ENCODE peak calls at places on chromosome 17, in four cellular contexts. P is A172; I is AG10803; C is stimulated activated naive CD8-positive, alpha-beta T cell treated with anti-CD3 and anti-CD28 coated beads, Interleukin-15, Interleukin-2, amounts not matched to agents 100 U/mL and 50 U/mL, for 24 hours. Z is an unnamed sample.

GRCh38 chr17:10177921-10178788 is 20.3 kb downstream of the GAS7 start:
- DNase-seq in I (peak; percentile 91), P (peak; percentile 16), C (no peak), Z (no peak)

GRCh38 chr17:41522301-41523224 is 3.9 kb upstream of the KRT15 start:
- DNase-seq in C (no peak), I (no peak), P (no peak), Z (peak; percentile 40)

GRCh38 chr17:81044764-81045589 is 10.0 kb downstream of the BAIAP2 start:
- DNase-seq in C (no peak), P (peak; percentile 85), I (peak; percentile 72), Z (peak; percentile 95)

GRCh38 chr17:74349120-74349519 is 12.5 kb downstream of the BTBD17 start:
- DNase-seq in I (no peak), C (no peak), P (no peak), Z (no peak)

GRCh38 chr17:45868276-45868675 is 23.6 kb downstream of the SPPL2C start:
- DNase-seq in C (no peak), P (peak; percentile 31), I (peak; percentile 4), Z (no peak)

GRCh38 chr17:16939606-16940115 is 32.3 kb downstream of the TNFRSF13B start:
- DNase-seq in I (no peak), C (no peak), P (no peak), Z (no peak)

GRCh38 chr17:65888649-65889048 is 303.3 kb downstream of the CEP112 start:
- DNase-seq in P (peak; percentile 31), C (no peak), I (peak; percentile 78), Z (no peak)

GRCh38 chr17:56099649-56100048 is 53.6 kb upstream of the ANKFN1 start:
- DNase-seq in I (peak; percentile 37), P (no peak), C (no peak), Z (no peak)

GRCh38 chr17:64534187-64534586 is 27.4 kb downstream of the CEP95 start:
- DNase-seq in P (peak; percentile 18), I (no peak), C (no peak), Z (peak; percentile 41)

GRCh38 chr17:2011421-2012371 is 13.4 kb downstream of the RTN4RL1 start:
- DNase-seq in I (peak; percentile 79), P (peak; percentile 77), C (no peak), Z (no peak)

GRCh38 chr17:83192161-83192788 is 112.9 kb downstream of the METRNL start:
- DNase-seq in I (peak; percentile 78), P (no peak), C (no peak), Z (no peak)

GRCh38 chr17:27575100-27575911 is 55.7 kb upstream of the LGALS9 start:
- DNase-seq in I (no peak), P (no peak), C (no peak), Z (no peak)

GRCh38 chr17:40550608-40551007 is 14.7 kb downstream of the CCR7 start:
- DNase-seq in P (no peak), C (peak; percentile 12), I (peak; percentile 98), Z (no peak)

GRCh38 chr17:17684901-17685774 is 3.9 kb downstream of the RAI1 start:
- DNase-seq in I (peak; percentile 64), C (no peak), P (no peak), Z (no peak)

GRCh38 chr17:45357364-45357997 is 40.7 kb upstream of the MAP3K14 start:
- DNase-seq in I (no peak), P (no peak), C (no peak), Z (no peak)

GRCh38 chr17:78748048-78748729 is 33.9 kb downstream of the CYTH1 start:
- DNase-seq in P (no peak), C (peak; percentile 63), I (no peak), Z (no peak)

GRCh38 chr17:63568563-63568962 is 18.3 kb downstream of the DCAF7 start:
- DNase-seq in C (no peak), P (no peak), I (no peak), Z (no peak)

GRCh38 chr17:83151442-83152220 is 72.2 kb downstream of the METRNL start:
- DNase-seq in C (no peak), P (no peak), I (peak; percentile 64), Z (no peak)

GRCh38 chr17:1423456-1424135 is 23.6 kb upstream of the YWHAE start:
- DNase-seq in I (no peak), C (no peak), P (peak; percentile 33), Z (peak; percentile 22)

GRCh38 chr17:16945513-16946201 is 26.3 kb downstream of the TNFRSF13B start:
- DNase-seq in I (no peak), P (no peak), C (no peak), Z (no peak)

GRCh38 chr17:69762766-69763165 is 312.3 kb upstream of the KCNJ16 start:
- DNase-seq in C (no peak), I (no peak), P (no peak), Z (no peak)

GRCh38 chr17:45975640-45976295 is 23.3 kb upstream of the STH start:
- DNase-seq in C (no peak), I (no peak), P (no peak), Z (no peak)

GRCh38 chr17:50185724-50186545 is 15.5 kb downstream of the COL1A1 start:
- DNase-seq in I (peak; percentile 77), P (no peak), C (no peak), Z (no peak)

GRCh38 chr17:82878545-82878944 is 38.7 kb upstream of the ZNF750 start:
- DNase-seq in C (no peak), P (no peak), I (no peak), Z (no peak)

GRCh38 chr17:19370493-19370960 is 7.8 kb upstream of the MAPK7 start:
- DNase-seq in P (peak; percentile 87), I (no peak), C (peak; percentile 33), Z (no peak)

GRCh38 chr17:58120195-58120822 is 27.9 kb upstream of the OR4D1 start:
- DNase-seq in P (peak; percentile 59), C (peak; percentile 41), I (peak; percentile 55), Z (peak; percentile 67)

GRCh38 chr17:83010323-83011200 is 68.8 kb upstream of the METRNL start:
- DNase-seq in I (peak; percentile 46), C (no peak), P (peak; percentile 21), Z (no peak)

GRCh38 chr17:43389022-43389947 is 9.5 kb upstream of the ARL4D start:
- DNase-seq in P (peak; percentile 65), I (peak; percentile 84), C (peak; percentile 83), Z (peak; percentile 87)

GRCh38 chr17:12911241-12911640 is 106.6 kb downstream of the ELAC2 start:
- DNase-seq in C (no peak), P (no peak), I (no peak), Z (no peak)

GRCh38 chr17:76597156-76598003 is 11.7 kb upstream of the ST6GALNAC2 start:
- DNase-seq in C (no peak), I (no peak), P (no peak), Z (no peak)

GRCh38 chr17:79189264-79189663 is 114.6 kb downstream of the ENGASE start:
- DNase-seq in P (no peak), C (no peak), I (no peak), Z (no peak)

GRCh38 chr17:33013596-33014375 is 22.1 kb downstream of the SPACA3 start:
- DNase-seq in I (no peak), C (no peak), P (no peak), Z (no peak)

GRCh38 chr17:78416311-78416711 is 37.9 kb downstream of the PGS1 start:
- DNase-seq in I (peak; percentile 59), P (peak; percentile 54), C (no peak), Z (no peak)

GRCh38 chr17:15896834-15897233 is 48.1 kb upstream of the ADORA2B start:
- DNase-seq in C (no peak), I (no peak), P (no peak), Z (no peak)

GRCh38 chr17:2029911-2030778 is at the start of gene DPH1:
- DNase-seq in C (peak; percentile 90), I (peak; percentile 89), P (peak; percentile 92), Z (peak; percentile 90)

GRCh38 chr17:33602981-33603380 is 309.9 kb upstream of the ASIC2 start:
- DNase-seq in P (no peak), I (no peak), C (no peak), Z (no peak)

GRCh38 chr17:82967268-82968032 is 112.0 kb upstream of the METRNL start:
- DNase-seq in P (no peak), C (no peak), I (no peak), Z (no peak)

GRCh38 chr17:59810894-59811153 is 81.9 kb downstream of the TUBD1 start:
- DNase-seq in I (peak; percentile 87), P (no peak), C (no peak), Z (no peak)

GRCh38 chr17:77287432-77288068 is 146.8 kb downstream of the SEC14L1 start:
- DNase-seq in C (no peak), I (peak; percentile 84), P (peak; percentile 99), Z (peak; percentile 83)